ENCODE peak calls at places on chromosome 14, in five cellular contexts. M is upper lobe of left lung, T is sigmoid colon, D is A549, Y is transverse colon. E is an unnamed sample.

GRCh38 chr14:85412756-85413155 is 117.2 kb upstream of the FLRT2 start:
- DNase-seq in T (no peak), M (no peak), D (no peak), Y (no peak), E (no peak)

GRCh38 chr14:101017209-101017608 is 113.7 kb upstream of the RTL1 start:
- DNase-seq in M (peak; percentile 11), D (no peak), Y (no peak), T (no peak), E (no peak)

GRCh38 chr14:101763941-101764709 is 2.6 kb downstream of the PPP2R5C start:
- DNase-seq in M (peak; percentile 82), D (no peak), T (no peak), Y (peak; percentile 43), E (no peak)

GRCh38 chr14:61388173-61388975 is 67.0 kb downstream of the PRKCH start:
- DNase-seq in Y (no peak), T (no peak), M (no peak), D (no peak), E (no peak)

GRCh38 chr14:91317381-91318313 is 73.1 kb upstream of the GPR68 start:
- DNase-seq in T (peak; percentile 72), D (no peak), Y (peak; percentile 87), M (peak; percentile 83), E (peak; percentile 83)

GRCh38 chr14:100658514-100658886 is 68.2 kb upstream of the DLK1 start:
- DNase-seq in Y (no peak), D (no peak), M (no peak), T (no peak), E (no peak)

GRCh38 chr14:99242816-99243795 is 28.9 kb downstream of the BCL11B start:
- DNase-seq in M (no peak), Y (no peak), D (no peak), T (no peak), E (no peak)

GRCh38 chr14:94317259-94317658 is 5.9 kb downstream of the SERPINA6 start:
- DNase-seq in M (no peak), T (no peak), Y (peak; percentile 69), D (no peak), E (no peak)

GRCh38 chr14:99395904-99396530 is 84.6 kb downstream of the SETD3 start:
- DNase-seq in D (no peak), Y (no peak), M (peak; percentile 40), T (peak; percentile 21), E (no peak)

GRCh38 chr14:89378119-89378518 is 38.9 kb downstream of the FOXN3 start:
- DNase-seq in Y (no peak), D (peak; percentile 22), M (no peak), T (no peak), E (no peak)

GRCh38 chr14:37246427-37246829 is 48.7 kb downstream of the MIPOL1 start:
- DNase-seq in T (no peak), D (peak; percentile 61), Y (no peak), M (no peak), E (no peak)

GRCh38 chr14:103384450-103385152 is 614 bp upstream of the MARK3 start:
- DNase-seq in Y (no peak), D (no peak), T (no peak), M (no peak), E (no peak)

GRCh38 chr14:103385994-103386491 is 828 bp downstream of the MARK3 start:
- DNase-seq in M (no peak), T (peak; percentile 68), Y (peak; percentile 50), D (no peak), E (no peak)

GRCh38 chr14:103382375-103382774 is 2.8 kb upstream of the MARK3 start:
- DNase-seq in T (no peak), Y (no peak), D (peak; percentile 35), M (peak; percentile 47), E (no peak)

GRCh38 chr14:103386632-103387329 is 1.6 kb downstream of the MARK3 start:
- DNase-seq in M (no peak), D (no peak), T (no peak), Y (no peak), E (no peak)

DNA sequence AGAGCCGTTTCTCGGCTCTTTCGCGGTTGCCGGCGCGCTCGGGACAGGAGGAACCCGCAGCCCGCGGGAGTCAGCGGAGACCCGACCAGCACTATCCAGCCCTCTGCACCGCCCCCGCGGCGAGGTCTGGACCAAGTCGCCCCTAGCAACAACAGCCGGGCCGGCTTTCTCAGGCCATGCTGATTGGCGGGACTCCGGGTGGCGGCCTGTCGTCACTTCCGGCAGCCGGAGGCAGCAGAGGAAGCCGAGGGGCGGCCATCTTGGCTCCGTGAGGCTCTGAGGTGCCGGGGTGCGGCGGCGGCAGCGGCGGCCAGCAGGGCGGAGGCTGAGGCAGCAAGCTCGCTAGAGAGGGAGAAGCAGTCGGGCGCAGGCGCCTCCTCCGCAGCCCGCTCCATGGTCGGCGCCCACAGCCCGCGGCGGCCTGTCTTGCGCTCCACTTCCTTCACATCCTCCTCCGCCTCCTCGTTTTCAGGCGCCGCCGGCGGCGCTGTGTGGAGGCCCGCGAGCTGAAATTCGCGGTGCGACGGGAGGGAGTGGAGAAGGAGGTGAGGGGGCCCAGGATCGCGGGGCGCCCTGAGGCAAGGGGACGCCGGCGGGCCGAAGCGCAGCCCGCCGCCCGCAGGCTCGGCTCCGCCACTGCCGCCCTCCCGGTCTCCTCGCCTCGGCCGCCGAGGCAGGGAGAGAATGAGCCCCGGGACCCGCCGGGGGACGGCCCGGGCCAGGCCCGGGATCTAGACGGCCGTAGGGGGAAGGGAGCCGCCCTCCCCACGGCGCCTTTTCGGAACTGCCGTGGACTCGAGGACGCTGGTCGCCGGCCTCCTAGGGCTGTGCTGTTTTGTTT is at the start of gene MARK3:
- DNase-seq in Y (peak; percentile 98), D (peak; percentile 95), T (peak; percentile 99), M (peak; percentile 98), E (peak; percentile 97)
- TF ChIP-seq EP300 in Y (no peak), D (no peak), T (no peak), M (no peak), E (no peak)

DNA sequence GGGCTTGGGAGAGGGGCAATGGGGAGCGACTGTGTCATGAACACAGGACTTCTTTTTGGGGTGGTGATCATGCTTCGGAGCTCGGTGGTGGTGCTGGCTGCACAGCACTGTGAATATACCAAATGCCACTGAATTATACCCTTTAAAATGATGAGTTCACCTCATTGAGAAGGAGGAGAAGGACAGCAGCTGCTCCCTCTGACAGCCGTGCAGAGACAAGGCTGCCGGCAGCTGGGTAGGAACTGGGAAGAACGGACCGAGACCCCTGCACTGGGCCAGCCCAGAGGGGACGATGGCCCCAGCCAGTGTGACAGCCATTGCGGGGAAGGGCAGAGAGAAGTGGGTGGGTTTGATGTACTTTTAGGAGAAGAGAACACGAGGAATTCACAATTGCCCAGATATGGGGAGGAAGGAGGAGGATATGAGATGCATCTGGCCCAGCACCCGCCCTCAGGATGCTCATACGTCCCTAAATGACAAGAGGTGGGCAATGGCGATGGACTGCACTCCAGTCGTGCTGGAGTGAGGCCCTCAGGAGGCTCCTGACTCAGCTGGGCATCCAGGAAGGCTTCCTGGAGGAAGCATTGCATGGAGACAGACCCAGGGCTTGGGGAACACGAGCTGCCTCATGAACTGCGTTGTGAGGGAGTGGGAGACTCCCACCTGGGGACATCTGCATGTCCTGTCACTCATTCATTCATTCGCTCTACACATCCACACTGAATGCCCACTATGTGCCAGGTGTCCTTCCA is 64.3 kb upstream of the C14orf180 start:
- DNase-seq in M (no peak), T (no peak), D (no peak), Y (no peak), E (no peak)
- H3K27ac ChIP-seq in M (no peak overlapping the region), T (no peak overlapping the region), D (no peak overlapping the region), Y (no peak overlapping the region), E (no peak overlapping the region)

DNA sequence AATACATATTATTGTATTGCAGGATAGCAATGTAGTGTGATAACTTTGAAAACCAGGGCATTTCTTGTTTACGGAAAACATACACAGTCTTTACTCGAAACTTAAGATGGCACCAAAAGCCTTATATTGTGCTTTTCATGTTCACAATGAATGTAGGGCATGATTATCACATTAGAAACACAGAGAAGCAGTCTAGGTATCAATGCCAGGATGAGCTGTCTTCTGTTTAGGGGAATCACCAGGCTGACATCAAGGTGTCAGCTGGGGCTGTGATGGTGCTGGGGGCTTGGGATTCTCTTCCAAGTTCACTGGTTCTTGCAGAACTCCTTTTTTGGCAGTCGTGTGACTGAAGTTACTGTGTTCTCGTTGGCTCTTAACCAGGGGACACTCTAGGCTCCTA is 1067.3 kb downstream of the FLRT2 start:
- DNase-seq in M (no peak), T (no peak), D (no peak), Y (no peak), E (no peak)
- TF ChIP-seq POLR2A in M (no peak), T (no peak), D (no peak), Y (no peak), E (no peak)

DNA sequence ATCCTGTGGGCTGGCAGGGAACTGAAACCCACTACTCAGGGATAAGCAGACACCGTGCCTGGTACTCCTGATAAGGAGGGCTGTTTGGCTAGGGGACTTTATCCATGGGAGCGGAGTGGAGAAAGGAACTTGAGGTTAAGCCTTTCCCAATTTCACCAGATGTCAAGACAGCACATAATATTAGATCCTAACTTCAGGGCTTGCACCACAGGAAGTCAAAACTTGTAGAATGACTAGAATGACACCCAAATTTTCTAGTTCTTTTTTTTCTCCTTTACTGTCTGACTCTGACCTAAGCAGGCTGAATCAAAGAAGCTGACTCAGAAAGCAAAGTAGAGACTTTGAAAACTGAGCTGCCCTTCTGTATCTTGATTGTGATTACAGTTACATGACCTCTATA is 7.1 kb upstream of the CGRRF1 start:
- DNase-seq in D (no peak), M (no peak), T (no peak), Y (no peak), E (no peak)
- TF ChIP-seq EP300 in D (no peak), M (no peak), T (no peak), Y (no peak), E (no peak)

GRCh38 chr14:92397140-92397815 is 74.3 kb downstream of the SLC24A4 start:
- DNase-seq in Y (no peak), D (peak; percentile 28), T (no peak), M (peak; percentile 45), E (no peak)
- H3K27ac ChIP-seq in Y (no peak overlapping the region), D (peak overlapping the region; percentile 10), T (no peak overlapping the region), M (peak overlapping the region; percentile 3), E (no peak overlapping the region)

E was measured in ovary.